ENCODE peak calls at places on chromosomes 3 and 15, in four cellular contexts. One of them, this sample, is unnamed.
A peak's percentile ranks its signal among the peaks of the same experiment; 100 is the strongest.

GRCh38 chr3:42820746-42821051 is 11.5 kb downstream of the ACKR2 start:
- DNase-seq in SK-N-SH: no peak
- DNase-seq in transverse colon: peak; percentile 42
- DNase-seq in endothelial cell of umbilical vein: no peak
- DNase-seq in this sample: peak; percentile 4

GRCh38 chr15:39874890-39875549 is 45.0 kb downstream of the GPR176 start:
- DNase-seq in SK-N-SH: peak; percentile 40
- DNase-seq in transverse colon: peak; percentile 35
- DNase-seq in endothelial cell of umbilical vein: peak; percentile 67
- DNase-seq in this sample: no peak

GRCh38 chr3:149655826-149656599 is 1.8 kb downstream of the WWTR1 start:
- DNase-seq in SK-N-SH: no peak
- DNase-seq in transverse colon: no peak
- DNase-seq in endothelial cell of umbilical vein: peak; percentile 50
- DNase-seq in this sample: no peak

GRCh38 chr15:40957581-40958051 is 4.3 kb downstream of the CHAC1 start:
- DNase-seq in SK-N-SH: peak; percentile 66
- DNase-seq in transverse colon: peak; percentile 62
- DNase-seq in endothelial cell of umbilical vein: no peak
- DNase-seq in this sample: no peak

GRCh38 chr15:48936666-48937065 is 27.1 kb downstream of the SHC4 start:
- DNase-seq in SK-N-SH: no peak
- DNase-seq in transverse colon: no peak
- DNase-seq in endothelial cell of umbilical vein: no peak
- DNase-seq in this sample: no peak

GRCh38 chr3:154952538-154952937 is 127.6 kb upstream of the MME start:
- DNase-seq in SK-N-SH: no peak
- DNase-seq in transverse colon: no peak
- DNase-seq in endothelial cell of umbilical vein: no peak
- DNase-seq in this sample: no peak

GRCh38 chr3:53216723-53217122 is 39.1 kb downstream of the TKT start:
- DNase-seq in SK-N-SH: no peak
- DNase-seq in transverse colon: no peak
- DNase-seq in endothelial cell of umbilical vein: no peak
- DNase-seq in this sample: no peak

GRCh38 chr3:48371651-48372376 is at the start of gene FBXW12:
- DNase-seq in SK-N-SH: no peak
- DNase-seq in transverse colon: no peak
- DNase-seq in endothelial cell of umbilical vein: no peak
- DNase-seq in this sample: no peak

GRCh38 chr3:158486200-158486599 is 84.8 kb upstream of the MLF1 start:
- DNase-seq in SK-N-SH: no peak
- DNase-seq in transverse colon: no peak
- DNase-seq in endothelial cell of umbilical vein: peak; percentile 4
- DNase-seq in this sample: no peak

GRCh38 chr15:98428253-98428989 is 219.9 kb upstream of the IGF1R start:
- DNase-seq in SK-N-SH: peak; percentile 87
- DNase-seq in transverse colon: peak; percentile 68
- DNase-seq in endothelial cell of umbilical vein: peak; percentile 60
- DNase-seq in this sample: peak; percentile 94

GRCh38 chr3:151155409-151156128 is 47.4 kb downstream of the GPR171 start:
- DNase-seq in SK-N-SH: no peak
- DNase-seq in transverse colon: no peak
- DNase-seq in endothelial cell of umbilical vein: no peak
- DNase-seq in this sample: no peak

GRCh38 chr3:151156618-151157216 is 46.3 kb downstream of the GPR171 start:
- DNase-seq in SK-N-SH: peak; percentile 53
- DNase-seq in transverse colon: no peak
- DNase-seq in endothelial cell of umbilical vein: peak; percentile 59
- DNase-seq in this sample: no peak

GRCh38 chr3:151152626-151153025 is 50.4 kb downstream of the GPR171 start:
- DNase-seq in SK-N-SH: no peak
- DNase-seq in transverse colon: no peak
- DNase-seq in endothelial cell of umbilical vein: no peak
- DNase-seq in this sample: no peak

GRCh38 chr3:151159806-151160205 is 43.2 kb downstream of the GPR171 start:
- DNase-seq in SK-N-SH: no peak
- DNase-seq in transverse colon: no peak
- DNase-seq in endothelial cell of umbilical vein: no peak
- DNase-seq in this sample: no peak

GRCh38 chr3:151154566-151154965 is 48.5 kb downstream of the GPR171 start:
- DNase-seq in SK-N-SH: no peak
- DNase-seq in transverse colon: no peak
- DNase-seq in endothelial cell of umbilical vein: no peak
- DNase-seq in this sample: no peak
- H3K27ac ChIP-seq in SK-N-SH: no peak overlapping the region
- H3K27ac ChIP-seq in transverse colon: no peak overlapping the region
- H3K27ac ChIP-seq in endothelial cell of umbilical vein: no peak overlapping the region
- H3K27ac ChIP-seq in this sample: no peak overlapping the region

GRCh38 chr3:11159421-11159904 is 5.2 kb downstream of the HRH1 start:
- DNase-seq in SK-N-SH: no peak
- DNase-seq in transverse colon: peak; percentile 26
- DNase-seq in endothelial cell of umbilical vein: no peak
- DNase-seq in this sample: peak; percentile 70
- TF ChIP-seq POLR2AphosphoS5 in SK-N-SH: no peak
- TF ChIP-seq POLR2AphosphoS5 in transverse colon: peak; percentile 24
- TF ChIP-seq POLR2AphosphoS5 in endothelial cell of umbilical vein: no peak
- TF ChIP-seq POLR2AphosphoS5 in this sample: no peak

GRCh38 chr3:134342269-134342668 is 32.0 kb downstream of the AMOTL2 start:
- DNase-seq in SK-N-SH: no peak
- DNase-seq in transverse colon: no peak
- DNase-seq in endothelial cell of umbilical vein: no peak
- DNase-seq in this sample: no peak

GRCh38 chr3:134338516-134339261 is 35.6 kb downstream of the AMOTL2 start:
- DNase-seq in SK-N-SH: no peak
- DNase-seq in transverse colon: no peak
- DNase-seq in endothelial cell of umbilical vein: no peak
- DNase-seq in this sample: no peak

GRCh38 chr3:134341391-134341790 is 32.9 kb downstream of the AMOTL2 start:
- DNase-seq in SK-N-SH: no peak
- DNase-seq in transverse colon: no peak
- DNase-seq in endothelial cell of umbilical vein: no peak
- DNase-seq in this sample: no peak

GRCh38 chr3:134339331-134339730 is 34.9 kb downstream of the AMOTL2 start:
- DNase-seq in SK-N-SH: no peak
- DNase-seq in transverse colon: no peak
- DNase-seq in endothelial cell of umbilical vein: no peak
- DNase-seq in this sample: no peak

GRCh38 chr3:134340362-134340997 is 33.8 kb downstream of the AMOTL2 start:
- DNase-seq in SK-N-SH: no peak
- DNase-seq in transverse colon: no peak
- DNase-seq in endothelial cell of umbilical vein: no peak
- DNase-seq in this sample: no peak
- H3K27ac ChIP-seq in SK-N-SH: no peak overlapping the region
- H3K27ac ChIP-seq in transverse colon: no peak overlapping the region
- H3K27ac ChIP-seq in endothelial cell of umbilical vein: no peak overlapping the region
- H3K27ac ChIP-seq in this sample: no peak overlapping the region

GRCh38 chr3:162629372-162629771 is 1132.8 kb downstream of the OTOL1 start:
- DNase-seq in SK-N-SH: no peak
- DNase-seq in transverse colon: no peak
- DNase-seq in endothelial cell of umbilical vein: no peak
- DNase-seq in this sample: no peak

GRCh38 chr3:162628531-162628930 is 1131.9 kb downstream of the OTOL1 start:
- DNase-seq in SK-N-SH: no peak
- DNase-seq in transverse colon: no peak
- DNase-seq in endothelial cell of umbilical vein: no peak
- DNase-seq in this sample: no peak

DNA sequence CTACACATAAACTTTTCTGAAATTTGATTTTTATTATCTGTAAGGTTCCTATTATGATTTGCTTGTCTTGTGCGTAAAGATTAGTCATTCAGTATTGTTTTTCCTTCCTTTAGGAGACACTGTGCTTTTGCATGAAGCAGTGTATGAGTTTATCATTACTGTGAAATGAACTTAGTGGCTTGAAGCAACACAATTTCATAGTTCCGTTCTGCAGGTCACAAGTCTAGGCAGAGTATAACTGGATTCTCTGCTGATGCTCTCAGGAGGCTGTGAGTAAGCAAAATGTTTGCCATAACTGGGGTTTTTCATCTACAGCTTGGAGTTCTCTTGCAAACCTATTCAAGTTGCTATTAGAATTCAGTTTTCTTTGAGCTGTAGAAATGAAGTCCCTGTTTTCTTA is 1136.1 kb downstream of the OTOL1 start:
- DNase-seq in SK-N-SH: no peak
- DNase-seq in transverse colon: no peak
- DNase-seq in endothelial cell of umbilical vein: no peak
- DNase-seq in this sample: no peak
- TF ChIP-seq POLR2AphosphoS5 in SK-N-SH: no peak
- TF ChIP-seq POLR2AphosphoS5 in transverse colon: no peak
- TF ChIP-seq POLR2AphosphoS5 in endothelial cell of umbilical vein: no peak
- TF ChIP-seq POLR2AphosphoS5 in this sample: no peak

GRCh38 chr3:184713521-184713920 is 1.7 kb upstream of the MAGEF1 start:
- DNase-seq in SK-N-SH: no peak
- DNase-seq in transverse colon: no peak
- DNase-seq in endothelial cell of umbilical vein: no peak
- DNase-seq in this sample: no peak
- H3K27ac ChIP-seq in SK-N-SH: no peak overlapping the region
- H3K27ac ChIP-seq in transverse colon: no peak overlapping the region
- H3K27ac ChIP-seq in endothelial cell of umbilical vein: no peak overlapping the region
- H3K27ac ChIP-seq in this sample: no peak overlapping the region

GRCh38 chr15:62889141-62889661 is 153.3 kb upstream of the TPM1 start:
- DNase-seq in SK-N-SH: no peak
- DNase-seq in transverse colon: no peak
- DNase-seq in endothelial cell of umbilical vein: no peak
- DNase-seq in this sample: no peak

GRCh38 chr15:62887113-62887570 is 155.4 kb upstream of the TPM1 start:
- DNase-seq in SK-N-SH: peak; percentile 56
- DNase-seq in transverse colon: no peak
- DNase-seq in endothelial cell of umbilical vein: no peak
- DNase-seq in this sample: no peak

GRCh38 chr15:62888628-62889027 is 153.9 kb upstream of the TPM1 start:
- DNase-seq in SK-N-SH: no peak
- DNase-seq in transverse colon: no peak
- DNase-seq in endothelial cell of umbilical vein: no peak
- DNase-seq in this sample: no peak

GRCh38 chr15:62886431-62887071 is 156.0 kb upstream of the TPM1 start:
- DNase-seq in SK-N-SH: no peak
- DNase-seq in transverse colon: no peak
- DNase-seq in endothelial cell of umbilical vein: peak; percentile 37
- DNase-seq in this sample: no peak

DNA sequence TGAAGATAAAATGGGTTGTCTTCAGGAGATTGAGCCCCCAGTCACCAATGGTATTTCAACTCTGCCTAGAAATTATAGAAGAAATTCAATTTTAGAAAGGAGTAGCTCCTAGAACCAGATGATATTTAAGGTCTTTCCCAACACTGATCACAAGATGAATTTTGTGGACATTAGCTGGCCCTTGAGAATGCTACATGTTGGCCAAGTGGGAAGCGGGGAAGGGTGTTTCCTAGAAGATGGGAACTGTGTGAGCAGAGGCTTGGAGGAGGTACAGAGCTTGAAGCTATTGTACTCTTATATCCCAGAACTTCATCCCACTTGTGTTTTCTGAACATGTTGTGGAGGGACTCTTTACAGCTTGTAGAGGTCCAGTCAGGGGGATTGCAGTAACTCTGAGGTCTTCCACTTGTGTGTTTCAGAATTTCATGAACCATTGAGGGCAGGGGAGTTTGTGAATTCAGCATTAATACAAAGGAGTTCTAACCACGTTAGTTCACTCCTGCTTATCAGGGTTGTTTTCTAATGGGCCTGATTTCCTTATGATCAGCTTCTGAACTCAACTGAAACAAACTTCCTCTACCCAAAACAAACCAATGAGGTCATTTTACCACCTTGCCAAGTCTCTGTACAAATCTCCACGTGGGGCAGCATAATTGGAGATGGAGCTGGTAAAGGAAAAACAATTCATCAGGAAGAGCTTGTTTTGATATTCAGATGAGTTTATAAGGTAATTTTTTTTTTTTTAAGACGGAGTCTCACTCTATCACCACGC is 152.6 kb upstream of the TPM1 start:
- DNase-seq in SK-N-SH: no peak
- DNase-seq in transverse colon: no peak
- DNase-seq in endothelial cell of umbilical vein: peak; percentile 92
- DNase-seq in this sample: no peak
- TF ChIP-seq POLR2AphosphoS5 in SK-N-SH: no peak
- TF ChIP-seq POLR2AphosphoS5 in transverse colon: no peak
- TF ChIP-seq POLR2AphosphoS5 in endothelial cell of umbilical vein: no peak
- TF ChIP-seq POLR2AphosphoS5 in this sample: no peak

DNA sequence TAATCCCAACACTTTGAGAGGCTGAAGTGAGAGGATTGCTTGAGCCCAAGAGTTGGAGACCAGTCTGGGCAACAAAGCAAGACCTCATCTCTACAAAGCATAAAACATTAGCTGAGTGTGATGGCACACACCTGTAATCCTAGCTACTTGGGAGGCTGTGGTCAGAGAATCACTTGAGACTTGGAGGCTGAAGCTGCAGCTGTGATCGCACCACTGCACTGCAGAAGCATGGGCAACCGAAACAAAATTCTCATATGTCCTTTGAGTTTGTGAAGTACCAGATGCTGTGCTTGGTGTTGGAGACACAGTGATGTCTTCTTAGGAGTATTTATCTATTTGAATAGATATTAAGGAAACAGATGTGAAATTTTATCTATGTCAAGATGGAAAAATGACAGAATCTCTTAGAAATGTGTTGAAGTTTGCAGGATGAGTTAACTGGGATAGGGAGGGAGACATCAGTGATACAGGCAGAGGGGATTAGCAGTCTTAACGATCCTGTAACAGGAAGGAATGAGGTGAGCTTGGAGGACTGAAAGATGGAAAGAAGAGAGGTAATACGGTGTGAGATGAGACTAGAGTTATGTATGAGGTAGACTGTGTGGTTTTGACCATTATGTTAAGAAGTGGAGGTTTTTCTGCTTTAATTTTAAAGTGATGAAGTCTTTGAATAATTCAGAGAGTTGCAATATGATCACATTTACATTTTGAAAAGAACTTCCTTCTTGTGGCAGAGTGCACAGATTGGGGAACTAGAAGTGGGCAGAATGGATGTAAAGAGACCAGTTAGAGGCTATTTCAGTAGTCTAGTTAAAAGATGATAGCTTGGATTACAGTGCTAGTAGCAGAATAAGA is 40.1 kb downstream of the STT3B start:
- DNase-seq in SK-N-SH: no peak
- DNase-seq in transverse colon: no peak
- DNase-seq in endothelial cell of umbilical vein: no peak
- DNase-seq in this sample: no peak
- H3K27ac ChIP-seq in SK-N-SH: no peak overlapping the region
- H3K27ac ChIP-seq in transverse colon: no peak overlapping the region
- H3K27ac ChIP-seq in endothelial cell of umbilical vein: no peak overlapping the region
- H3K27ac ChIP-seq in this sample: no peak overlapping the region

GRCh38 chr15:51190424-51191068 is 95.8 kb upstream of the TNFAIP8L3 start:
- DNase-seq in SK-N-SH: no peak
- DNase-seq in transverse colon: no peak
- DNase-seq in endothelial cell of umbilical vein: peak; percentile 40
- DNase-seq in this sample: peak; percentile 19
- TF ChIP-seq POLR2AphosphoS5 in SK-N-SH: no peak
- TF ChIP-seq POLR2AphosphoS5 in transverse colon: no peak
- TF ChIP-seq POLR2AphosphoS5 in endothelial cell of umbilical vein: no peak
- TF ChIP-seq POLR2AphosphoS5 in this sample: no peak